ENCODE peak calls at places on chromosomes 11 and 22, in five cellular contexts. T, A, M, Y and F are unnamed samples.

GRCh38 chr22:29702931-29703594 is 16.7 kb upstream of the CABP7 start:
- DNase-seq in A (no peak), M (no peak), T (no peak), Y (no peak), F (no peak)

GRCh38 chr11:9982127-9982795 is 311.8 kb downstream of the SBF2 start:
- DNase-seq in M (no peak), T (no peak), A (no peak), Y (peak; percentile 79), F (no peak)

GRCh38 chr11:126585388-126586302 is 230.2 kb downstream of the ST3GAL4 start:
- DNase-seq in T (peak; percentile 88), M (peak; percentile 94), A (peak; percentile 96), Y (peak; percentile 99), F (peak; percentile 56)

GRCh38 chr22:22593250-22593649 is 34.2 kb upstream of the PRAME start:
- DNase-seq in T (no peak), Y (no peak), M (no peak), A (no peak), F (no peak)

GRCh38 chr22:38176170-38176741 is 5.4 kb downstream of the PLA2G6 start:
- DNase-seq in A (peak; percentile 98), Y (peak; percentile 99), M (peak; percentile 75), T (no peak), F (no peak)

GRCh38 chr22:41768420-41768819 is 32.1 kb upstream of the CCDC134 start:
- DNase-seq in Y (peak; percentile 59), M (no peak), A (peak; percentile 34), T (no peak), F (no peak)

GRCh38 chr11:92152245-92152644 is 72.4 kb upstream of the FAT3 start:
- DNase-seq in Y (no peak), M (no peak), A (no peak), T (peak; percentile 82), F (no peak)

GRCh38 chr11:46322759-46323158 is 24.5 kb upstream of the DGKZ start:
- DNase-seq in A (peak; percentile 35), M (peak; percentile 59), T (peak; percentile 76), Y (no peak), F (peak; percentile 52)

GRCh38 chr11:13205446-13205845 is 72.1 kb upstream of the BMAL1 start:
- DNase-seq in T (no peak), Y (peak; percentile 26), M (no peak), A (peak; percentile 21), F (no peak)

GRCh38 chr22:36227806-36228205 is 11.5 kb downstream of the APOL2 start:
- DNase-seq in T (no peak), M (no peak), A (no peak), Y (no peak), F (no peak)

GRCh38 chr22:24521791-24522245 is 26.7 kb downstream of the UPB1 start:
- DNase-seq in M (peak; percentile 52), A (peak; percentile 60), Y (peak; percentile 70), T (peak; percentile 92), F (peak; percentile 57)

GRCh38 chr11:112100457-112100856 is 13.8 kb downstream of the SDHD start:
- DNase-seq in T (no peak), M (peak; percentile 62), Y (no peak), A (peak; percentile 80), F (no peak)

GRCh38 chr11:111066861-111067260 is 178.7 kb upstream of the POU2AF2 start:
- DNase-seq in A (no peak), Y (no peak), T (no peak), M (no peak), F (no peak)

GRCh38 chr22:17121235-17122195 is at the start of gene TMEM121B:
- DNase-seq in A (peak; percentile 59), M (peak; percentile 55), T (peak; percentile 97), Y (peak; percentile 23), F (no peak)

GRCh38 chr11:128422576-128423370 is 164.6 kb downstream of the ETS1 start:
- DNase-seq in Y (no peak), A (no peak), M (no peak), T (peak; percentile 61), F (no peak)

GRCh38 chr22:38352436-38352835 is 35.2 kb upstream of the CSNK1E start:
- DNase-seq in Y (no peak), M (no peak), A (no peak), T (no peak), F (no peak)

GRCh38 chr11:73157141-73158010 is 15.3 kb upstream of the FCHSD2 start:
- DNase-seq in A (peak; percentile 81), T (peak; percentile 38), Y (no peak), M (peak; percentile 65), F (no peak)

GRCh38 chr22:25447067-25447688 is 117.3 kb upstream of the GRK3 start:
- DNase-seq in Y (no peak), T (peak; percentile 53), A (no peak), M (no peak), F (no peak)

GRCh38 chr22:50705219-50705691 is 32.6 kb downstream of the SHANK3 start:
- DNase-seq in Y (peak; percentile 52), T (peak; percentile 92), A (peak; percentile 70), M (peak; percentile 72), F (no peak)

GRCh38 chr11:35017528-35018342 is 101.3 kb downstream of the PDHX start:
- DNase-seq in Y (no peak), M (no peak), A (peak; percentile 34), T (peak; percentile 65), F (no peak)

GRCh38 chr11:62948765-62949320 is 27.7 kb upstream of the CHRM1 start:
- DNase-seq in A (no peak), M (no peak), Y (no peak), T (no peak), F (no peak)

GRCh38 chr11:109858152-109858551 is 235.0 kb upstream of the ZC3H12C start:
- DNase-seq in A (no peak), Y (no peak), M (no peak), T (no peak), F (no peak)

GRCh38 chr11:110425751-110426545 is 3.8 kb upstream of the FDX1 start:
- DNase-seq in Y (no peak), T (no peak), A (peak; percentile 88), M (peak; percentile 88), F (no peak)

GRCh38 chr11:128813729-128814128 is 53.4 kb downstream of the KCNJ1 start:
- DNase-seq in M (no peak), Y (no peak), A (no peak), T (no peak), F (no peak)

GRCh38 chr11:57314221-57314973 is 10.4 kb downstream of the TNKS1BP1 start:
- DNase-seq in M (no peak), Y (no peak), T (no peak), A (no peak), F (no peak)

GRCh38 chr11:113896156-113896879 is 8.3 kb upstream of the HTR3B start:
- DNase-seq in Y (peak; percentile 34), T (peak; percentile 80), A (peak; percentile 22), M (peak; percentile 45), F (peak; percentile 30)

GRCh38 chr11:20022363-20023081 is 137.8 kb downstream of the DBX1 start:
- DNase-seq in T (peak; percentile 91), A (peak; percentile 63), M (peak; percentile 78), Y (peak; percentile 90), F (no peak)

GRCh38 chr22:23818541-23818940 is 20.3 kb downstream of the DERL3 start:
- DNase-seq in A (no peak), T (no peak), M (no peak), Y (no peak), F (no peak)

GRCh38 chr22:33605686-33606085 is 314.6 kb downstream of the LARGE1 start:
- DNase-seq in M (no peak), T (no peak), A (no peak), Y (no peak), F (no peak)

GRCh38 chr22:25176175-25176574 is 23.5 kb upstream of the CRYBB3 start:
- DNase-seq in T (no peak), A (no peak), M (no peak), Y (no peak), F (no peak)

DNA sequence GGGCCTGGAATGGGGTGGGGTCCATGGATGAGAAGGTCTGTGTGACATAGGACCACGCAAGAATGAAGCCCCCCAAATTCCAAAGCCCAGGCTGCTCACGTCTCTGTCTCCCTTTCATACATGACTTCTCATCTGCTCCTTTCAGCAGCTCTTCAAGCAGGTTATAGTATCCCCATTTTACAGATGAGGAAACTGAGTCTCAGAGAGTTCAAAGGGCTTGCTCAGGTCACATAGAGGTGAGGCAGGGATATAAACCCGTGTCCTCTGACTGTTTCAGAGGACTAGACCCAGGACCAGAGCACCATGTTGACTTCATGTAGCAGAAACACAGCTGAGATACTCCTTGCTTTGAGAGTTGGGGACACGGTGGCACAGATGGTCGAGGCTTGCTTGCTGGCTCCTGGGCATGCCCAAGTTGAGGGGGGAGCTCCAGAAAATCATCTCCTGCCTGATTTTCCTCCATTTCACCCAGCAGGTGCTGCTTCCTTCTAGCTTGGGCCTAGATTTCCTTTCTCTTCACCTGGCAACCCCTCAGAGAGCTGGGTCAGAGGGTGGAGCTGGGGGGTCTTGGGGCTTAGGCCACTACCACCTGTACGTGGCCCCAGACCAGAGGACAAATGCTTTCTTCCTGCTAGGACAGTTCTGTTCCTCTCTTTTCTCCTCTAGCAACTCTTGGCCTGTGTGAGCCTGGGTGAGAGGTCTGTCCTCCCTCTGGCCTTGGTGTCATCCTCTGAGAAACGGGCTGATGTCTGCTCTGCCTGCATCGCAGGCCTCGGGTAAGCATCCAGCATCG is 24.1 kb upstream of the THY1 start:
- DNase-seq in M (no peak), A (no peak), T (no peak), Y (no peak), F (no peak)
- H3K9ac ChIP-seq in M (no peak overlapping the region), A (no peak overlapping the region), T (no peak overlapping the region), Y (no peak overlapping the region), F (no peak overlapping the region)

DNA sequence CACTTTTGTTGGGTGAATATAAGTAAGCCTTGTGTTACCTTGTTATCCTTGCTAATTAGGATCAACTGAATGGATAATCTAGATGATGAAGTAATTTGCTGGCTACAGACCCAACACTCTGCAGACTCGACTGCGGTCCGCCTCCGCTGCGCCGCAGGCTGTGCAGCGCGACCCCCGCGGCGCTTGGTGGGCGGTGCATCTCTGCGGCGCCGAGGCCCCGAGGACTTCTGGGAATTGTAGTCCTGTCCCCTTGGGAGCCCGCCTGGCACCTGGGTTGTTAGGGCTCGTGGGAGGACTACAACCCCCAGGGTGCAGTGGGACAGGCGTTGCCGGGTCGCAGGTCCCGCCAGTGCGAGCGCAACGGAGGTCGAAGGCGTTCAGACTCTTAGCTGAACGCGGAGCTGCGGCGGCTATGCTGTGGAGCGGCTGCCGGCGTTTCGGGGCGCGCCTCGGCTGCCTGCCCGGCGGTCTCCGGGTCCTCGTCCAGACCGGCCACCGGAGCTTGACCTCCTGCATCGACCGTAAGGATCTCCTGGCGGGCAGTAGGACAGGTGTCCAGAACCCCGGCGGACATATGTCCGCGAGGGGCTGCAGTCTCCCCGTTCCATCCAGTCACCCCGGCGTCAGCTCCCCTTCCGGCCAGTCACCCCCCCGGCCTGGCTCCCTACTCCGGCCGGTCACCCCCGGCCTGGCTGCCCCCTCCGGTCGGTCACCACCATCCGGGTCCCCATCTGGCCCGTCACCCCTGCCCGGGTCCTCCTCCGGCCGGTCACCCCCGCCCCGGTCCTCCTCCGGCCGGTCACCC is at the start of the genes ACAD8 and THYN1:
- DNase-seq in Y (peak; percentile 98), T (peak; percentile 99), A (peak; percentile 95), M (peak; percentile 96), F (peak; percentile 97)
- TF ChIP-seq CTCF in Y (peak; percentile 24), T (no peak), A (no peak), M (peak; percentile 28), F (peak; percentile 26)

DNA sequence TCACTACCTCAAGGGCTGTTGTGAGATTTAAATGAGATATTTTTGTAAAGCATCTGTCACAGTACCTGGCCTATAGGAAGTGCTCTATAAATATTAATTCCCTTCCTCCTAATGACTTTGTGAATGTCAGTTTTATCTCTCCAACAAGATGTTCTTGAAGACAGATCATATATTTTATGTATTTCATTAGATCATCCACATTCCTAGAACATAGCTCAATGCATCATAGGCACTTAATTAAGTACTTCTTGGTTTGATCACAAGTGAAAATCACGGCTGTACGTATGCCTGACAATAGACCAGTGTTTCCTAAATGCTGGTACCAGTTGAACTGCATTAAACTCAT is 49.9 kb downstream of the RAB30 start:
- DNase-seq in A (no peak), M (no peak), Y (no peak), T (no peak), F (no peak)
- H3K4me1 ChIP-seq in A (no peaks in the 10 kb centered on the region), M (no peaks in the 10 kb centered on the region), Y (no peaks in the 10 kb centered on the region), T (peaks cover 10% of the 10 kb centered on the region), F (peaks cover 6% of the 10 kb centered on the region)

GRCh38 chr11:65382804-65383368 is 440 bp upstream of the SLC25A45 start:
- DNase-seq in M (no peak), Y (no peak), A (no peak), T (no peak), F (peak; percentile 93)
- H3K9ac ChIP-seq in M (peak overlapping the region; percentile 67), Y (peak overlapping the region; percentile 82), A (peak overlapping the region; percentile 53), T (peak overlapping the region; percentile 38), F (peak overlapping the region; percentile 95)